ENCODE peak calls at places on chromosomes 7 and 10, in seven cellular contexts. One of them, this sample, is unnamed.

GRCh38 chr7:107237451-107237850 is 68.6 kb downstream of the HBP1 start:
- DNase-seq in PC-3: no peak
- DNase-seq in astrocyte of the spinal cord: no peak
- DNase-seq in ovary: no peak
- DNase-seq in uterus: no peak
- DNase-seq in left lung: no peak
- DNase-seq in AG04449: no peak
- DNase-seq in this sample: no peak

GRCh38 chr10:98411768-98412167 is 3.2 kb downstream of the PYROXD2 start:
- DNase-seq in PC-3: no peak
- DNase-seq in astrocyte of the spinal cord: no peak
- DNase-seq in ovary: no peak
- DNase-seq in uterus: no peak
- DNase-seq in left lung: no peak
- DNase-seq in AG04449: no peak
- DNase-seq in this sample: peak; percentile 26

GRCh38 chr10:113753020-113753692 is 1.7 kb downstream of the PLEKHS1 start:
- DNase-seq in PC-3: peak; percentile 31
- DNase-seq in astrocyte of the spinal cord: no peak
- DNase-seq in ovary: no peak
- DNase-seq in uterus: no peak
- DNase-seq in left lung: no peak
- DNase-seq in AG04449: no peak
- DNase-seq in this sample: no peak

GRCh38 chr10:86344714-86345161 is 21.9 kb downstream of the GRID1 start:
- DNase-seq in PC-3: peak; percentile 4
- DNase-seq in astrocyte of the spinal cord: no peak
- DNase-seq in ovary: no peak
- DNase-seq in uterus: no peak
- DNase-seq in left lung: peak; percentile 30
- DNase-seq in AG04449: no peak
- DNase-seq in this sample: no peak

GRCh38 chr7:38889079-38889478 is 19.9 kb downstream of the VPS41 start:
- DNase-seq in PC-3: no peak
- DNase-seq in astrocyte of the spinal cord: no peak
- DNase-seq in ovary: no peak
- DNase-seq in uterus: no peak
- DNase-seq in left lung: no peak
- DNase-seq in AG04449: no peak
- DNase-seq in this sample: no peak

GRCh38 chr10:70162892-70163201 is 7.5 kb downstream of the SAR1A start:
- DNase-seq in PC-3: no peak
- DNase-seq in astrocyte of the spinal cord: no peak
- DNase-seq in ovary: no peak
- DNase-seq in uterus: no peak
- DNase-seq in left lung: no peak
- DNase-seq in AG04449: no peak
- DNase-seq in this sample: no peak

GRCh38 chr10:13787015-13787421 is 200.3 kb downstream of the PRPF18 start:
- DNase-seq in PC-3: no peak
- DNase-seq in astrocyte of the spinal cord: peak; percentile 77
- DNase-seq in ovary: no peak
- DNase-seq in uterus: no peak
- DNase-seq in left lung: no peak
- DNase-seq in AG04449: no peak
- DNase-seq in this sample: peak; percentile 89

GRCh38 chr10:123945506-123945905 is 53.9 kb upstream of the CPXM2 start:
- DNase-seq in PC-3: peak; percentile 47
- DNase-seq in astrocyte of the spinal cord: no peak
- DNase-seq in ovary: no peak
- DNase-seq in uterus: no peak
- DNase-seq in left lung: no peak
- DNase-seq in AG04449: no peak
- DNase-seq in this sample: peak; percentile 15

GRCh38 chr10:71479831-71480230 is 83.1 kb downstream of the CDH23 start:
- DNase-seq in PC-3: no peak
- DNase-seq in astrocyte of the spinal cord: no peak
- DNase-seq in ovary: no peak
- DNase-seq in uterus: no peak
- DNase-seq in left lung: no peak
- DNase-seq in AG04449: no peak
- DNase-seq in this sample: no peak

GRCh38 chr10:71476249-71477011 is 79.7 kb downstream of the CDH23 start:
- DNase-seq in PC-3: no peak
- DNase-seq in astrocyte of the spinal cord: no peak
- DNase-seq in ovary: peak; percentile 81
- DNase-seq in uterus: peak; percentile 78
- DNase-seq in left lung: no peak
- DNase-seq in AG04449: no peak
- DNase-seq in this sample: no peak

GRCh38 chr10:71480662-71481061 is 83.9 kb downstream of the CDH23 start:
- DNase-seq in PC-3: no peak
- DNase-seq in astrocyte of the spinal cord: no peak
- DNase-seq in ovary: no peak
- DNase-seq in uterus: no peak
- DNase-seq in left lung: no peak
- DNase-seq in AG04449: no peak
- DNase-seq in this sample: no peak

GRCh38 chr10:71478966-71479365 is 82.2 kb downstream of the CDH23 start:
- DNase-seq in PC-3: no peak
- DNase-seq in astrocyte of the spinal cord: no peak
- DNase-seq in ovary: no peak
- DNase-seq in uterus: no peak
- DNase-seq in left lung: no peak
- DNase-seq in AG04449: no peak
- DNase-seq in this sample: no peak

DNA sequence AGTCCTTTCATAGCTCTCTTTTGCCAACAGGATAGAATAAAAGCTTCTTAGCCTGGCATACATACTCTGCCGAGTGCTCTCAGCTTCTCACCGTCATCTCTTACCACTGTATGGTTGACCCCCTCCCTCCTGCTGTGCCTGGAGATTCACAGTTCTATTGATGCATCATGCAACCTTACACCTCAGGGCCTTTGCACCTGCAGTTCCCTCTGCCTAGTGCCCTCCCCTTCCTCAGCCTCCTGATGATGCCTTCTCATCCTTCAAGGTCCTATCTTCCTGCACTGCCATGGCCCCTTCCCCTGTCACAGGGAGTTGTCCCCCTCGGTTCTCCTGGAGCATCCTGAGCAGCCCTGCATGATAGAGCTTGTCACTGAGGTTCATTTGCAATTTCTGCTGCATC is 81.5 kb downstream of the CDH23 start:
- DNase-seq in PC-3: no peak
- DNase-seq in astrocyte of the spinal cord: no peak
- DNase-seq in ovary: no peak
- DNase-seq in uterus: no peak
- DNase-seq in left lung: no peak
- DNase-seq in AG04449: no peak
- DNase-seq in this sample: no peak
- H3K4me3 ChIP-seq in PC-3: no peak overlapping the region
- H3K4me3 ChIP-seq in astrocyte of the spinal cord: no peak overlapping the region
- H3K4me3 ChIP-seq in ovary: no peak overlapping the region
- H3K4me3 ChIP-seq in uterus: no peak overlapping the region
- H3K4me3 ChIP-seq in left lung: no peak overlapping the region
- H3K4me3 ChIP-seq in AG04449: no peak overlapping the region
- H3K4me3 ChIP-seq in this sample: no peak overlapping the region

GRCh38 chr7:96179863-96180262 is 142.0 kb downstream of the SLC25A13 start:
- DNase-seq in PC-3: peak; percentile 8
- DNase-seq in astrocyte of the spinal cord: peak; percentile 5
- DNase-seq in ovary: no peak
- DNase-seq in uterus: no peak
- DNase-seq in left lung: no peak
- DNase-seq in AG04449: no peak
- DNase-seq in this sample: peak; percentile 32
- TF ChIP-seq CTCF in PC-3: peak; percentile 42
- TF ChIP-seq CTCF in astrocyte of the spinal cord: peak; percentile 11
- TF ChIP-seq CTCF in ovary: no peak
- TF ChIP-seq CTCF in uterus: no peak
- TF ChIP-seq CTCF in left lung: no peak
- TF ChIP-seq CTCF in AG04449: no peak
- TF ChIP-seq CTCF in this sample: no peak

GRCh38 chr10:74683621-74684114 is 142.7 kb upstream of the KAT6B start:
- DNase-seq in PC-3: peak; percentile 62
- DNase-seq in astrocyte of the spinal cord: no peak
- DNase-seq in ovary: no peak
- DNase-seq in uterus: no peak
- DNase-seq in left lung: no peak
- DNase-seq in AG04449: no peak
- DNase-seq in this sample: peak; percentile 14
- H3K4me3 ChIP-seq in PC-3: no peak overlapping the region
- H3K4me3 ChIP-seq in astrocyte of the spinal cord: no peak overlapping the region
- H3K4me3 ChIP-seq in ovary: no peak overlapping the region
- H3K4me3 ChIP-seq in uterus: no peak overlapping the region
- H3K4me3 ChIP-seq in left lung: no peak overlapping the region
- H3K4me3 ChIP-seq in AG04449: no peak overlapping the region
- H3K4me3 ChIP-seq in this sample: no peak overlapping the region

DNA sequence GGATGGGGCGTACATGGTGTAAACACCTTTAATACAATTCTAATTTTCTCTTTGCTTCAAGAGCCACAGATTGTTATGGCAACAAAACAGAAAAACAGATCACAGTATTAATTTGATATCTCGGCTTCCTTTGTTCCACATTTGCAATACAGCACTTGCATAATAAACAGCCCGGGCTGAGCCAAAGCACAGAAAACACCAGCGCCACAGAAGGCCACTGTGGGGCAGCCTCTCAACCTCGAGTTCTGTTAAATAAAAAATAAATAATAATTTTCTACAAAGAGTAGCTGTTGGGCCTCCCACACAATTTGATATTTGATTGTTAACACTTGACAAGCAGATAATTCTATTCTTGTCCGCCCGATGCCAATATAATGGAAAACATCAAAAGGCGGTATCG is 255.8 kb downstream of the USP6NL start:
- DNase-seq in PC-3: no peak
- DNase-seq in astrocyte of the spinal cord: no peak
- DNase-seq in ovary: peak; percentile 73
- DNase-seq in uterus: no peak
- DNase-seq in left lung: no peak
- DNase-seq in AG04449: no peak
- DNase-seq in this sample: peak; percentile 5
- TF ChIP-seq CTCF in PC-3: no peak
- TF ChIP-seq CTCF in astrocyte of the spinal cord: no peak
- TF ChIP-seq CTCF in ovary: no peak
- TF ChIP-seq CTCF in uterus: no peak
- TF ChIP-seq CTCF in left lung: no peak
- TF ChIP-seq CTCF in AG04449: no peak
- TF ChIP-seq CTCF in this sample: no peak

GRCh38 chr10:115095758-115096157 is 2.6 kb downstream of the ATRNL1 start:
- DNase-seq in PC-3: no peak
- DNase-seq in astrocyte of the spinal cord: no peak
- DNase-seq in ovary: no peak
- DNase-seq in uterus: no peak
- DNase-seq in left lung: no peak
- DNase-seq in AG04449: no peak
- DNase-seq in this sample: no peak
- H3K4me3 ChIP-seq in PC-3: no peak overlapping the region
- H3K4me3 ChIP-seq in astrocyte of the spinal cord: no peak overlapping the region
- H3K4me3 ChIP-seq in ovary: no peak overlapping the region
- H3K4me3 ChIP-seq in uterus: no peak overlapping the region
- H3K4me3 ChIP-seq in left lung: no peak overlapping the region
- H3K4me3 ChIP-seq in AG04449: no peak overlapping the region
- H3K4me3 ChIP-seq in this sample: no peak overlapping the region

DNA sequence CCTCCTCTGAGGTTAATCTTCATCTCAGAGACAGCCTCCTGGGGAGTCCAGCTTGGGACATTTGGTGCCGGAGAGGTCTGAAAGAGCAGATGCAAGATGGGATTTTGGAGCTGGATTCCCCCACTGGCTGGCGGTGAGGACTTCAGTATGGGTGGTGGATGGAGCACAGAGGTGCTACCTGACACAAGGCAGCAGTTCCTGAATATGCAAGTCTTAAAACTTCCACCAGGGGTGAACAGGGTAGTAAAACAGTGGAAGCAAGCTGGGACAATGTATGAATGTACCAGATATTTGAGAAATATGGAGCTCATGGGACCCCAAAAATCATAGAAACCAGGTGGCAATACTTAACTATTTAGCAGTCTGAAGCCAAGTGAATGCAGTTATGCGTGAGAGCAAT is 4.8 kb upstream of the TAF3 start:
- DNase-seq in PC-3: no peak
- DNase-seq in astrocyte of the spinal cord: no peak
- DNase-seq in ovary: no peak
- DNase-seq in uterus: no peak
- DNase-seq in left lung: no peak
- DNase-seq in AG04449: no peak
- DNase-seq in this sample: no peak
- TF ChIP-seq CTCF in PC-3: no peak
- TF ChIP-seq CTCF in astrocyte of the spinal cord: no peak
- TF ChIP-seq CTCF in ovary: no peak
- TF ChIP-seq CTCF in uterus: no peak
- TF ChIP-seq CTCF in left lung: no peak
- TF ChIP-seq CTCF in AG04449: no peak
- TF ChIP-seq CTCF in this sample: no peak

GRCh38 chr7:1387261-1387660 is 72.0 kb downstream of the MICALL2 start:
- DNase-seq in PC-3: no peak
- DNase-seq in astrocyte of the spinal cord: no peak
- DNase-seq in ovary: no peak
- DNase-seq in uterus: no peak
- DNase-seq in left lung: no peak
- DNase-seq in AG04449: no peak
- DNase-seq in this sample: no peak
- H3K4me3 ChIP-seq in PC-3: no peak overlapping the region
- H3K4me3 ChIP-seq in astrocyte of the spinal cord: no peak overlapping the region
- H3K4me3 ChIP-seq in ovary: no peak overlapping the region
- H3K4me3 ChIP-seq in uterus: no peak overlapping the region
- H3K4me3 ChIP-seq in left lung: no peak overlapping the region
- H3K4me3 ChIP-seq in AG04449: no peak overlapping the region
- H3K4me3 ChIP-seq in this sample: no peak overlapping the region

This sample was measured in choroid plexus epithelial cell.